ENCODE peak calls at places on chromosomes 6 and 20, in nine cellular contexts. Y is neural crest cell, G is cardiac muscle cell, X is foreskin keratinocyte, S is mammary epithelial cell, O is gastrocnemius medialis, K is fibroblast of mammary gland, U is IMR-90, F is WTC11. V is an unnamed sample.

GRCh38 chr6:157273756-157274088 is 49.6 kb downstream of the TMEM242 start:
- DNase-seq in Y (peak), G (peak), X (peak), S (no peak), O (no peak), K (no peak), U (peak), F (peak), V (no peak)

GRCh38 chr20:59159091-59159821 is 4.4 kb upstream of the ZNF831 start:
- DNase-seq in Y (no peak), G (peak), X (no peak), S (no peak), O (no peak), K (no peak), U (no peak), F (peak), V (no peak)

GRCh38 chr20:63053430-63054102 is 46.8 kb upstream of the BHLHE23 start:
- DNase-seq in Y (no peak), G (no peak), X (no peak), S (no peak), O (no peak), K (no peak), U (no peak), F (peak), V (no peak)

GRCh38 chr6:5946701-5947100 is 60.0 kb downstream of the NRN1 start:
- DNase-seq in Y (no peak), G (no peak), X (no peak), S (no peak), O (no peak), K (no peak), U (no peak), F (no peak), V (no peak)

GRCh38 chr6:127051571-127052260 is 66.8 kb upstream of the RSPO3 start:
- DNase-seq in Y (no peak), G (no peak), X (peak), S (peak), O (no peak), K (peak), U (peak), F (no peak), V (no peak)

GRCh38 chr6:151370509-151371078 is 20.8 kb downstream of the ZBTB2 start:
- DNase-seq in Y (no peak), G (peak), X (no peak), S (no peak), O (no peak), K (peak), U (peak), F (no peak), V (no peak)

GRCh38 chr20:20632644-20633043 is 79.8 kb downstream of the RALGAPA2 start:
- DNase-seq in Y (no peak), G (no peak), X (no peak), S (no peak), O (no peak), K (no peak), U (no peak), F (no peak), V (no peak)

GRCh38 chr6:90780141-90780540 is 193.3 kb upstream of the MAP3K7 start:
- DNase-seq in Y (no peak), G (no peak), X (no peak), S (no peak), O (no peak), K (no peak), U (no peak), F (no peak), V (no peak)

GRCh38 chr6:157839606-157840005 is 16.6 kb downstream of the SNX9 start:
- DNase-seq in Y (no peak), G (no peak), X (no peak), S (no peak), O (no peak), K (no peak), U (no peak), F (no peak), V (no peak)

GRCh38 chr6:158500016-158500735 is 59.7 kb upstream of the TMEM181 start:
- DNase-seq in Y (no peak), G (no peak), X (peak), S (peak), O (no peak), K (peak), U (peak), F (no peak), V (no peak)

GRCh38 chr6:41406821-41407787 is 71.7 kb downstream of the NCR2 start:
- DNase-seq in Y (no peak), G (no peak), X (no peak), S (no peak), O (no peak), K (no peak), U (no peak), F (peak), V (no peak)

GRCh38 chr6:81767163-81768000 is 14.9 kb upstream of the TENT5A start:
- DNase-seq in Y (no peak), G (no peak), X (no peak), S (peak), O (peak), K (peak), U (peak), F (no peak), V (no peak)

GRCh38 chr6:37506479-37506878 is 6.8 kb upstream of the CCDC167 start:
- DNase-seq in Y (no peak), G (no peak), X (no peak), S (no peak), O (no peak), K (no peak), U (no peak), F (no peak), V (no peak)

GRCh38 chr20:47799116-47799715 is 13.9 kb upstream of the SULF2 start:
- DNase-seq in Y (no peak), G (no peak), X (no peak), S (no peak), O (peak), K (no peak), U (no peak), F (no peak), V (no peak)

GRCh38 chr6:24882835-24883555 is 52.8 kb downstream of the RIPOR2 start:
- DNase-seq in Y (no peak), G (no peak), X (no peak), S (no peak), O (no peak), K (no peak), U (no peak), F (no peak), V (no peak)

GRCh38 chr6:62357826-62358225 is 71.8 kb upstream of the KHDRBS2 start:
- DNase-seq in Y (no peak), G (no peak), X (no peak), S (no peak), O (no peak), K (no peak), U (no peak), F (no peak), V (no peak)

GRCh38 chr6:8207191-8207868 is 105.0 kb upstream of the EEF1E1 start:
- DNase-seq in Y (no peak), G (no peak), X (no peak), S (no peak), O (no peak), K (no peak), U (no peak), F (no peak), V (no peak)

GRCh38 chr6:25788305-25788922 is 33.9 kb downstream of the SLC17A4 start:
- DNase-seq in Y (no peak), G (peak), X (peak), S (peak), O (no peak), K (peak), U (peak), F (peak), V (peak)

GRCh38 chr6:7727150-7727950 is 1.5 kb downstream of the BMP6 start:
- DNase-seq in Y (peak), G (peak), X (no peak), S (peak), O (no peak), K (no peak), U (no peak), F (peak), V (no peak)

GRCh38 chr20:53581444-53582311 is 12.0 kb downstream of the ZNF217 start:
- DNase-seq in Y (no peak), G (no peak), X (no peak), S (no peak), O (no peak), K (no peak), U (no peak), F (no peak), V (no peak)

GRCh38 chr6:40295251-40295949 is 291.8 kb downstream of the LRFN2 start:
- DNase-seq in Y (no peak), G (no peak), X (no peak), S (peak), O (no peak), K (peak), U (no peak), F (no peak), V (no peak)

GRCh38 chr6:122399348-122400120 is at the start of gene HSF2:
- DNase-seq in Y (peak), G (peak), X (peak), S (peak), O (peak), K (peak), U (peak), F (peak), V (peak)
- TF ChIP-seq CTCF in Y (no peak), G (peak), X (peak), S (peak), O (peak), K (peak), U (peak), F (peak), V (peak)

GRCh38 chr20:46151936-46152335 is 33.8 kb downstream of the CD40 start:
- DNase-seq in Y (no peak), G (no peak), X (no peak), S (no peak), O (no peak), K (no peak), U (no peak), F (peak), V (no peak)
- TF ChIP-seq CTCF in Y (peak), G (peak), X (peak), S (peak), O (peak), K (peak), U (peak), F (peak), V (no peak)

GRCh38 chr20:51807864-51808263 is 5.5 kb upstream of the SALL4 start:
- DNase-seq in Y (no peak), G (no peak), X (no peak), S (no peak), O (no peak), K (no peak), U (peak), F (no peak), V (no peak)
- TF ChIP-seq CTCF in Y (no peak), G (no peak), X (no peak), S (no peak), O (no peak), K (no peak), U (no peak), F (no peak), V (no peak)

GRCh38 chr6:52576054-52576391 is 837 bp downstream of the TRAM2 start:
- DNase-seq in Y (no peak), G (no peak), X (no peak), S (no peak), O (peak), K (no peak), U (no peak), F (no peak), V (no peak)

GRCh38 chr6:52577022-52577777 is at the start of gene TRAM2:
- DNase-seq in Y (peak), G (peak), X (peak), S (peak), O (peak), K (peak), U (peak), F (peak), V (no peak)

GRCh38 chr6:52575490-52575868 is 1.4 kb downstream of the TRAM2 start:
- DNase-seq in Y (no peak), G (no peak), X (no peak), S (no peak), O (no peak), K (no peak), U (no peak), F (no peak), V (no peak)

GRCh38 chr6:52577778-52578473 is 1.1 kb upstream of the TRAM2 start:
- DNase-seq in Y (no peak), G (no peak), X (no peak), S (no peak), O (no peak), K (no peak), U (no peak), F (no peak), V (no peak)

GRCh38 chr6:52576392-52577021 is 353 bp downstream of the TRAM2 start:
- DNase-seq in Y (peak), G (no peak), X (peak), S (peak), O (peak), K (peak), U (peak), F (peak), V (no peak)
- TF ChIP-seq CTCF in Y (peak), G (peak), X (peak), S (peak), O (peak), K (peak), U (peak), F (peak), V (peak)

GRCh38 chr6:89597988-89598387 is 40.6 kb downstream of the LYRM2 start:
- DNase-seq in Y (no peak), G (no peak), X (peak), S (peak), O (no peak), K (peak), U (no peak), F (no peak), V (no peak)
- TF ChIP-seq CTCF in Y (peak), G (peak), X (peak), S (peak), O (no peak), K (no peak), U (no peak), F (no peak), V (peak)

GRCh38 chr6:43773050-43773956 is 3.3 kb downstream of the VEGFA start:
- DNase-seq in Y (no peak), G (peak), X (peak), S (peak), O (peak), K (peak), U (peak), F (peak), V (no peak)
- TF ChIP-seq CTCF in Y (peak), G (peak), X (peak), S (peak), O (peak), K (peak), U (peak), F (peak), V (peak)

DNA sequence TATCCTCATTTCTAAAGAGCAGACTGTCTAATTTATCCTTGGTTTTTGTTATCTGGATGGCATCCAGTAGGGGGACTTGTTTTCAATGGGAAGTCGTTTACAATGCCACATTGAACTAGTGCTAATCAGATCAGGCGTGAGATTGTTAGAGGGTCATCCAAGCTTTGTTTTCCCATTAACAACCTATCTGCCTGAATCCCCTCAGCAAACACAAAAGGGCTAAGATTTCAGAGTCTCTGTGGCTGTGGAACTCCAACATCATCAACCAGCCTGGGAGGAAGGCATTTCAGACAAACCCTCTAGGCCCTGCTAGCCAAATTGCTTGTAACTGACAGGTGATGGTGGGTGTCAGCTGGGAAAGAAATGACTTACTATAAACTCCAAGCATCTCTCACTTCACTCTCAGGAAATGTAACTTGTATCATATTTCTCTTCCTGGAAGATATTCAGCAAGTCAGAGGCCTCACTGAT is 47.7 kb downstream of the COL19A1 start:
- DNase-seq in Y (no peak), G (no peak), X (no peak), S (no peak), O (no peak), K (no peak), U (peak), F (no peak), V (no peak)
- TF ChIP-seq CTCF in Y (peak), G (no peak), X (peak), S (no peak), O (no peak), K (no peak), U (peak), F (no peak), V (no peak)

DNA sequence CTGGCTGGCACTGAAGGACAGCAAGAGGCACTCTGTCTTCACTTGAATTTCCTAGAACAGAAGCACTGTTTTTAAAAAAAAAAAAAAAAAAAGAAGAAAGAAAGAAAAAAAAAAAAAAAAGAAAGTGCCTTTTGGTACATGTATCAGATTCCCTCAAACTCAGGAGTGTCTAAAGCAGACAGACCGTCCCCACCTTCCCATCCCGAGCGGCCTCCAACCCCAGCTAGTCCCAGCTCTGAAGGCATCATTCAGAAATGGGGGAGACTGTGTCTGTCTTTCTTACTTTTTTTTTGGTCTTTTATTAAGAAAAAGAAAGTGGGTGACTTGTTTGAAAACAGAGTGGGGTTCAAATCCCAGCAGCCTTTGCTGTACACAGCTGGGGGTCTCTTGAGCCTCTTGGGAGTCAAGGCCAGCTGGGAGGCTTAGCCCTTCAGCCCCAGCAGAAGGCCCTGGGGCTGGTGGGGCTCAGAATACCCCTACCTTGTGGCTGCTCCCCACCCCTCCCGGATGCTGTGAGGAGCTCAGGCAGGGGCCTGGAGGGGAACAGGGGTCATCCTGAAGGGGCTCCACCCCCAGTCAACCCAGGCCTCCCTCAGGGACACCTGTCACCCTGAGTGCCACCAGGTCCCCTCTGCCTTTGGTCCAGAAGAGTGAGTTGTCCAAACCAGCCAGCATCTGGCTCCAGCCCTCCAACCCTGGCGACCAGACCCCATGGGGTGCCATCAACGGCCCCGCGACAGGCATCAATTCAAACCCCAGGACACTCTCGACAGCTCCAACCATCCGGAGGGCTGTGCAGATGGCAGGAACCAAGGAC is 128.3 kb downstream of the TAF4 start:
- DNase-seq in Y (no peak), G (no peak), X (no peak), S (no peak), O (peak), K (no peak), U (no peak), F (no peak), V (no peak)
- TF ChIP-seq CTCF in Y (no peak), G (no peak), X (no peak), S (no peak), O (no peak), K (no peak), U (no peak), F (no peak), V (no peak)

GRCh38 chr6:1313755-1314503 is 2.0 kb downstream of the FOXQ1 start:
- DNase-seq in Y (no peak), G (peak), X (peak), S (no peak), O (no peak), K (no peak), U (no peak), F (peak), V (no peak)
- TF ChIP-seq CTCF in Y (peak), G (peak), X (peak), S (peak), O (no peak), K (no peak), U (peak), F (peak), V (no peak)